ENCODE peak calls at places on chromosomes 6 and 20, in five cellular contexts. N is heart left ventricle, P is fibroblast of mammary gland, X is H9, M is astrocyte of the spinal cord. C is an unnamed sample.

GRCh38 chr6:105487040-105487787 is 84.3 kb upstream of the PREP start:
- DNase-seq in X (no peak), M (no peak), N (no peak), P (no peak), C (no peak)

GRCh38 chr20:18405826-18406225 is 61.0 kb downstream of the DZANK1 start:
- DNase-seq in N (no peak), M (no peak), X (peak; percentile 50), P (no peak), C (no peak)

GRCh38 chr6:128158496-128158895 is 257.6 kb upstream of the THEMIS start:
- DNase-seq in X (no peak), P (peak; percentile 3), N (no peak), M (peak; percentile 36), C (no peak)

GRCh38 chr20:49483018-49483705 is 694 bp upstream of the KCNB1 start:
- DNase-seq in P (no peak), X (peak; percentile 61), M (no peak), N (no peak), C (no peak)

GRCh38 chr6:28356666-28357020 is 6.9 kb downstream of the ZKSCAN3 start:
- DNase-seq in P (no peak), M (no peak), X (no peak), N (no peak), C (no peak)

GRCh38 chr6:13761361-13762036 is 49.9 kb upstream of the RANBP9 start:
- DNase-seq in M (no peak), N (no peak), X (no peak), P (peak; percentile 59), C (no peak)

GRCh38 chr6:83804886-83805285 is 48.3 kb upstream of the RIPPLY2 start:
- DNase-seq in P (no peak), M (no peak), N (no peak), X (no peak), C (no peak)

GRCh38 chr20:32528291-32528891 is 56.7 kb downstream of the NOL4L start:
- DNase-seq in M (no peak), N (peak; percentile 88), X (no peak), P (no peak), C (no peak)

GRCh38 chr20:5362771-5363170 is 46.0 kb upstream of the PROKR2 start:
- DNase-seq in X (no peak), M (no peak), N (no peak), P (no peak), C (no peak)

GRCh38 chr6:167825059-167825758 is 1.5 kb upstream of the AFDN start:
- DNase-seq in X (no peak), M (no peak), P (no peak), N (no peak), C (no peak)

GRCh38 chr20:55616367-55616766 is 389.0 kb downstream of the CBLN4 start:
- DNase-seq in P (no peak), X (no peak), N (no peak), M (no peak), C (no peak)

GRCh38 chr20:9258891-9259290 is 190.0 kb downstream of the PLCB4 start:
- DNase-seq in N (no peak), X (no peak), P (no peak), M (no peak), C (no peak)

GRCh38 chr6:163349001-163349680 is 65.4 kb upstream of the QKI start:
- DNase-seq in M (no peak), N (no peak), X (no peak), P (no peak), C (no peak)

GRCh38 chr6:138795809-138796469 is at the start of gene ECT2L:
- DNase-seq in M (peak; percentile 64), P (peak; percentile 62), X (peak; percentile 93), N (peak; percentile 91), C (peak; percentile 19)

GRCh38 chr6:47161176-47161687 is 119.1 kb upstream of the ADGRF1 start:
- DNase-seq in X (no peak), M (peak; percentile 73), P (peak; percentile 71), N (no peak), C (no peak)

GRCh38 chr20:34954905-34955231 is 738 bp downstream of the GSS start:
- DNase-seq in M (no peak), P (peak; percentile 61), N (peak; percentile 41), X (no peak), C (no peak)

GRCh38 chr20:25317351-25318075 is 69.6 kb downstream of the PYGB start:
- DNase-seq in P (no peak), M (no peak), X (no peak), N (no peak), C (no peak)

GRCh38 chr6:8958894-8959511 is 523.7 kb upstream of the SLC35B3 start:
- DNase-seq in M (peak; percentile 27), N (no peak), X (no peak), P (no peak), C (no peak)

GRCh38 chr20:25072226-25072811 is 9.6 kb downstream of the VSX1 start:
- DNase-seq in M (no peak), X (no peak), N (peak; percentile 4), P (no peak), C (no peak)

GRCh38 chr20:658731-659291 is 5.8 kb upstream of the SRXN1 start:
- DNase-seq in X (no peak), M (no peak), N (no peak), P (no peak), C (no peak)

GRCh38 chr20:7285918-7286556 is 518.6 kb downstream of the BMP2 start:
- DNase-seq in M (peak; percentile 90), N (peak; percentile 77), P (peak; percentile 83), X (peak; percentile 59), C (peak; percentile 12)

GRCh38 chr6:130494745-130495144 is 128.9 kb downstream of the TMEM200A start:
- DNase-seq in X (no peak), M (peak; percentile 36), P (peak; percentile 28), N (no peak), C (no peak)

GRCh38 chr6:85516168-85516567 is 66.3 kb downstream of the NT5E start:
- DNase-seq in N (no peak), P (no peak), X (no peak), M (no peak), C (no peak)

GRCh38 chr20:22833851-22834250 is 201.3 kb upstream of the SSTR4 start:
- DNase-seq in M (no peak), X (no peak), P (no peak), N (no peak), C (no peak)

GRCh38 chr6:36829919-36830544 is 9.2 kb downstream of the CPNE5 start:
- DNase-seq in X (no peak), P (peak; percentile 52), N (peak; percentile 87), M (peak; percentile 63), C (no peak)

GRCh38 chr20:42267793-42268381 is 649.7 kb upstream of the CHD6 start:
- DNase-seq in P (no peak), N (no peak), X (no peak), M (no peak), C (no peak)

GRCh38 chr20:23234311-23235078 is 116.1 kb upstream of the NXT1 start:
- DNase-seq in P (peak; percentile 81), M (peak; percentile 10), N (no peak), X (no peak), C (no peak)

GRCh38 chr6:100796049-100796823 is 84.9 kb downstream of the ASCC3 start:
- DNase-seq in N (no peak), M (no peak), X (no peak), P (no peak), C (no peak)

GRCh38 chr6:25889877-25890853 is 16.1 kb upstream of the SLC17A3 start:
- DNase-seq in N (no peak), P (peak; percentile 67), M (peak; percentile 14), X (no peak), C (no peak)

GRCh38 chr20:3383878-3384495 is 23.5 kb downstream of the DNAAF9 start:
- DNase-seq in P (no peak), M (no peak), N (no peak), X (no peak), C (no peak)

GRCh38 chr20:32113861-32114260 is 4.3 kb downstream of the TM9SF4 start:
- DNase-seq in X (no peak), N (no peak), P (no peak), M (no peak), C (no peak)

GRCh38 chr20:56343861-56344381 is 14.9 kb upstream of the FAM210B start:
- DNase-seq in M (peak; percentile 22), X (peak; percentile 86), P (peak; percentile 46), N (peak; percentile 37), C (peak; percentile 81)

GRCh38 chr6:116144590-116144989 is 18.7 kb upstream of the COL10A1 start:
- DNase-seq in M (peak; percentile 89), P (peak; percentile 83), X (no peak), N (no peak), C (no peak)

GRCh38 chr20:21528870-21529269 is 15.0 kb upstream of the NKX2-2 start:
- DNase-seq in X (peak; percentile 12), M (no peak), N (no peak), P (no peak), C (no peak)
- TF ChIP-seq CTCF in X (peak; percentile 44), M (no peak), N (no peak), P (no peak), C (no peak)

DNA sequence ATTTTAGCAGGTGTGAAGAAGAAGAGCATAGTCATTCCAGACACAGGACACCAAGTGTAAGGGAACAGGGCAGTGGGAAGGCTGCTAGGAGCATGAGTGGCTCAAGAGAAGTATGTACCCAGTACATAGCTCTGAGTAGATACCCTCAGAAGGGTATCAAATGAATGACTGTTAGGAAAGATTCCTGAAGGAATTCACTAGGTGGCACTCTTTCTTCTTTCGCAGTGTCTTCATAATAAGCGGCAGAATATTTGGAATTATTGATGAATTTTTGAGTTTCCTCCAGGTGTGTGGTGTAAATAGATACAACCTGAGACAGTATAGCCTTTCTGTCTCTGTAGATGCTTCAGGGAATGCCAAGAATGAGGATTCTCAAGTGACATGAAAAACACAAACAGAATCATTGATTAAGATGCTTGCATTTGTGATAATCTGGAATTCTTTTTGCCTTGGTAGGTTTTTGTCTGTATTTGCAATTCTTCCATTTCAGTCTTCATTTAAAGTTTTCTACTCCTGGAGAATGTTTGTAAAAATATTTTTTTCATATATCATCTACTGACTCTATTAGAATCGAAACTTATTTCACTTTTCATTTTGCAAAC is 264.3 kb upstream of the RIMS1 start:
- DNase-seq in N (no peak), P (peak; percentile 20), M (peak; percentile 30), X (no peak), C (no peak)
- TF ChIP-seq CTCF in N (peak; percentile 28), P (peak; percentile 56), M (peak; percentile 63), X (peak; percentile 74), C (no peak)

DNA sequence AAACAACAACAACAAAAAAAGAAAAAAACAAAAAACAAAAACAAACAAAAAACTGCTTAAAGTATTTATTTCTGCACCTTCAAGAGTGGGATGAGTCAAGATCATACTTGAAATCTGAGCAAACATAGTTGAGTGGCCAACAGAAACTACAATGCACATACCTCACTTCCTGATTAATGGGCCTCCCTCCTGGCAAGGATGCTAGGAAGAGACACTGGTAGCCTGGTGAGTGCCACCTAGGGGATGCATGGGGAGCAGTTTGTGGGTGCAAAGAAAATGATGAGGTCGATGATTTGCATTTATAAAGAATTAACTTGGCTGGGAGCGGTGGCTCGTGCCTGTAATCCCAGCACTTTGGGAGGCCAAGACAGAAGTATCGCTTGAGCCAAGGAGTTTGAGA is 808.1 kb downstream of the MAFB start:
- DNase-seq in M (no peak), N (no peak), X (peak; percentile 36), P (peak; percentile 88), C (no peak)
- TF ChIP-seq CTCF in M (peak; percentile 28), N (no peak), X (peak; percentile 52), P (peak; percentile 53), C (no peak)

DNA sequence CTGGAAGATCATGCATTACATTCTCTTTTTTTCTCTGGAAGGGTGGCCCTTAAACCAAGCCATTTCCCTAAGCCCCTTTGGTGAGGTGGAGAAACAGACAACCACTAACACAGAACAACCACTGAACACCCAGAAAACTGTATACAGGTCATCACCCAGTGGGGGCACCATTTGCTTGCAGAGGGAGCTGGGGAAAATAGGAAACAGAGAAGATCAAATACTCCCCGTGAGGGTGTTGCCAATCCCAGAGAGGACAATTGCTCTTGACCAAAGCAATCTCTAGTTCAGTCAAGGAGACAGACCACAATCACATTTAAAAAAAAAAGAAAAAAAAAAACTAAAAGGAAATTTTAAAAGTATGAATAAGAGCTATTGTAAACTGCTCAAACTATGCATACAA is 865 bp upstream of the DAAM2 start:
- DNase-seq in P (peak; percentile 31), N (no peak), M (peak; percentile 12), X (no peak), C (no peak)
- TF ChIP-seq CTCF in P (peak; percentile 37), N (no peak), M (peak; percentile 24), X (peak; percentile 45), C (no peak)

C was measured in GM13976.